ENCODE peak calls at places on chromosomes 1 and 21, in four cellular contexts. W is H1, U is HepG2, J is GM12878. P is an unnamed sample.

GRCh38 chr1:156458181-156458503 is 42.4 kb downstream of the MEF2D start:
- DNase-seq in W (no peak), U (no peak), J (no peak), P (no peak)

GRCh38 chr1:8941906-8942305 is 3.8 kb upstream of the CA6 start:
- DNase-seq in W (no peak), U (peak), J (no peak), P (no peak)

GRCh38 chr1:44423706-44424546 is 18.9 kb downstream of the RNF220 start:
- DNase-seq in W (no peak), U (no peak), J (no peak), P (no peak)

GRCh38 chr1:217924924-217925323 is 293.8 kb downstream of the SPATA17 start:
- DNase-seq in W (no peak), U (no peak), J (no peak), P (no peak)

GRCh38 chr1:30929135-30929889 is 20.8 kb upstream of the SDC3 start:
- DNase-seq in W (peak), U (peak), J (no peak), P (peak)

GRCh38 chr1:34013958-34014737 is 150.3 kb downstream of the HMGB4 start:
- DNase-seq in W (peak), U (no peak), J (no peak), P (peak)

GRCh38 chr1:229556551-229556950 is 2.0 kb downstream of the ABCB10 start:
- DNase-seq in W (no peak), U (peak), J (no peak), P (no peak)

GRCh38 chr1:97902067-97902466 is 18.8 kb downstream of the DPYD start:
- DNase-seq in W (no peak), U (no peak), J (no peak), P (no peak)

GRCh38 chr1:66464356-66464755 is 69.6 kb upstream of the SGIP1 start:
- DNase-seq in W (no peak), U (no peak), J (no peak), P (peak)

GRCh38 chr1:199410462-199410861 is 617.0 kb upstream of the NR5A2 start:
- DNase-seq in W (no peak), U (no peak), J (no peak), P (no peak)

GRCh38 chr1:3669421-3669821 is 17.1 kb downstream of the TP73 start:
- DNase-seq in W (no peak), U (no peak), J (no peak), P (no peak)

GRCh38 chr1:16208270-16208987 is 4.0 kb downstream of the ARHGEF19 start:
- DNase-seq in W (no peak), U (no peak), J (no peak), P (no peak)

GRCh38 chr1:170670751-170671628 is 7.1 kb downstream of the PRRX1 start:
- DNase-seq in W (peak), U (no peak), J (no peak), P (peak)

GRCh38 chr1:51236548-51237312 is 657 bp downstream of the RNF11 start:
- DNase-seq in W (peak), U (no peak), J (no peak), P (peak)

GRCh38 chr21:45866473-45867010 is 115.0 kb upstream of the COL6A1 start:
- DNase-seq in W (no peak), U (no peak), J (no peak), P (no peak)

GRCh38 chr1:27887215-27888035 is 15.1 kb downstream of the THEMIS2 start:
- DNase-seq in W (no peak), U (no peak), J (peak), P (no peak)

GRCh38 chr1:182669266-182669665 is 15.1 kb downstream of the RGS8 start:
- DNase-seq in W (no peak), U (no peak), J (no peak), P (no peak)

GRCh38 chr1:176884286-176884685 is 280.2 kb downstream of the ASTN1 start:
- DNase-seq in W (no peak), U (no peak), J (no peak), P (no peak)

GRCh38 chr1:161185282-161185682 is 8.0 kb upstream of the B4GALT3 start:
- DNase-seq in W (no peak), U (no peak), J (peak), P (peak)

GRCh38 chr1:81573458-81573857 is 227.3 kb upstream of the ADGRL2 start:
- DNase-seq in W (no peak), U (no peak), J (no peak), P (no peak)

GRCh38 chr1:203538726-203539125 is 44.8 kb downstream of the OPTC start:
- DNase-seq in W (no peak), U (no peak), J (no peak), P (no peak)

GRCh38 chr1:159653201-159653600 is 61.2 kb downstream of the CRP start:
- DNase-seq in W (no peak), U (no peak), J (no peak), P (no peak)

GRCh38 chr1:204108312-204109141 is 35.6 kb downstream of the SOX13 start:
- DNase-seq in W (peak), U (no peak), J (no peak), P (no peak)

GRCh38 chr1:145922266-145922665 is 3.7 kb upstream of the PEX11B start:
- DNase-seq in W (no peak), U (no peak), J (no peak), P (no peak)

GRCh38 chr1:56439610-56440264 is 139.6 kb downstream of the PLPP3 start:
- DNase-seq in W (no peak), U (no peak), J (no peak), P (no peak)

GRCh38 chr1:6984533-6984932 is 199.3 kb downstream of the CAMTA1 start:
- DNase-seq in W (no peak), U (no peak), J (no peak), P (no peak)

GRCh38 chr1:3640113-3640932 is 9.6 kb downstream of the WRAP73 start:
- DNase-seq in W (no peak), U (no peak), J (no peak), P (no peak)

GRCh38 chr1:43994071-43994470 is 2.7 kb downstream of the CCDC24 start:
- DNase-seq in W (no peak), U (no peak), J (no peak), P (no peak)

GRCh38 chr1:116763787-116764465 is 9.7 kb downstream of the CD2 start:
- DNase-seq in W (peak), U (peak), J (no peak), P (peak)

GRCh38 chr1:4494558-4494957 is 159.9 kb upstream of the AJAP1 start:
- DNase-seq in W (peak), U (no peak), J (no peak), P (peak)

GRCh38 chr1:181204530-181204929 is 116.0 kb downstream of the IER5 start:
- DNase-seq in W (peak), U (no peak), J (no peak), P (no peak)

GRCh38 chr21:42120904-42121535 is 49.9 kb downstream of the UMODL1 start:
- DNase-seq in W (no peak), U (no peak), J (no peak), P (no peak)

DNA sequence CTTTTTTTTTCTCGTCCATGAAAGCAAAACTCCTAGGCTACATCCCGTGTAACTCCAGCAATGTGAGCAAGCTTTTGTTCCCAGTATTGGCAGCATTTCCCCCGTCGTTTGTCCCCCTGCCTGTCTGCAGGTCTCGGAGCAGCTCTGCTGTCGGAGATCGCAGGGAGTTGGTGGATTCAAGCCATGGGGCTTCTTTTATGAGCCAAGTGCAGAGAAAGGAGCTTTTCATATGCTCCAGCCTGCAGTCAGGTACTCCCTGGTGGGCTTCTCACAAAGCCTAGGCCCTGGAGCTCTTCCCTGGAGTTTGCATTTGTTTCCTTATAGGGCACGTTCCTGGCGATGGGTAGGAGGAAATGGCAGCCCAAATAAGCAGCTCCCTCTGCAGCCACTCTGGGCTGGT is 78.2 kb downstream of the NUF2 start:
- DNase-seq in W (peak), U (no peak), J (no peak), P (no peak)
- TF ChIP-seq TCF12 in W (peak), U (no peak), J (no peak), P (no peak)

GRCh38 chr1:14529436-14529835 is 69.0 kb upstream of the KAZN start:
- DNase-seq in W (no peak), U (no peak), J (no peak), P (no peak)
- TF ChIP-seq TCF12 in W (no peak), U (no peak), J (no peak), P (no peak)

GRCh38 chr21:16086121-16086520 is 356.3 kb downstream of the USP25 start:
- DNase-seq in W (no peak), U (no peak), J (no peak), P (no peak)
- TF ChIP-seq TCF12 in W (no peak), U (no peak), J (no peak), P (no peak)

DNA sequence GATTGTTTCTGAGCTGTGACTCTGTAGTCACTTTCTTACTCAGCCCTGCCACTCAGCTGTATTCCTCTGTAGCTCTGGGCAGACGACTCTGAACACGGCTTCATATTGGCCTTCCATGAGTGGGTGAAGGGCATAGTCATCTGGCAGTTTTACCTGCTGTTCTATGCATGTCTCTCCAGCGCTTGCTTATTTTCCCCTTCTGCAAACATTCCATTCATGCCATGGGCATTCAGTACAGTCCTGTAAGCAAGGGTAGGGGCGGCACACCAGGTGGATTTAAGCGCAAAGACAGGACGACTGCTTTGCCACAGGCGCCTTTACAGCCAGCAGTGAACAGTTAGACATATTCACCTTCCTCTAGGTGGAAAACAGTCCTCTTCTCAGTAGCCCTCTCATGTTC is 4.4 kb upstream of the WDR26 start:
- DNase-seq in W (no peak), U (peak), J (no peak), P (no peak)
- TF ChIP-seq TCF12 in W (no peak), U (no peak), J (no peak), P (no peak)

GRCh38 chr1:61931587-61932279 is 189.5 kb downstream of the PATJ start:
- DNase-seq in W (no peak), U (no peak), J (no peak), P (no peak)
- TF ChIP-seq TCF12 in W (no peak), U (no peak), J (no peak), P (no peak)

GRCh38 chr1:180186831-180187230 is 32.2 kb downstream of the QSOX1 start:
- DNase-seq in W (no peak), U (no peak), J (no peak), P (no peak)
- TF ChIP-seq TCF12 in W (no peak), U (no peak), J (no peak), P (no peak)

GRCh38 chr1:239169276-239169675 is 217.1 kb upstream of the CHRM3 start:
- DNase-seq in W (no peak), U (no peak), J (no peak), P (no peak)

GRCh38 chr1:239174880-239175279 is 211.5 kb upstream of the CHRM3 start:
- DNase-seq in W (no peak), U (no peak), J (no peak), P (no peak)

GRCh38 chr1:239170828-239171227 is 215.5 kb upstream of the CHRM3 start:
- DNase-seq in W (no peak), U (no peak), J (no peak), P (no peak)
- TF ChIP-seq TCF12 in W (no peak), U (no peak), J (no peak), P (no peak)